ENCODE peak calls at places on chromosomes 4 and X, in four cellular contexts. O is K562, E is H1, X is GM12878. N is an unnamed sample.

GRCh38 chr4:141002323-141002805 is 130.9 kb downstream of the RNF150 start:
- DNase-seq in O (no peak), E (no peak), X (no peak), N (no peak)

GRCh38 chrX:55451990-55452824 is at the start of gene MAGEH1:
- DNase-seq in O (peak), E (peak), X (peak), N (peak)

GRCh38 chrX:42755820-42756219 is 22.1 kb downstream of the PPP1R2C start:
- DNase-seq in O (no peak), E (no peak), X (no peak), N (no peak)

GRCh38 chrX:120302434-120302833 is 8.8 kb downstream of the TMEM255A start:
- DNase-seq in O (no peak), E (no peak), X (peak), N (no peak)

GRCh38 chrX:80751456-80751855 is 58.2 kb downstream of the BRWD3 start:
- DNase-seq in O (no peak), E (no peak), X (no peak), N (no peak)

GRCh38 chrX:123450217-123450616 is 266.1 kb downstream of the GRIA3 start:
- DNase-seq in O (peak), E (no peak), X (no peak), N (peak)

GRCh38 chr4:89152972-89153371 is 41.6 kb downstream of the TIGD2 start:
- DNase-seq in O (no peak), E (no peak), X (no peak), N (no peak)

GRCh38 chrX:51332188-51332942 is at the start of gene NUDT10:
- DNase-seq in O (no peak), E (peak), X (no peak), N (no peak)

GRCh38 chr4:44978035-44978434 is 251.7 kb upstream of the GNPDA2 start:
- DNase-seq in O (no peak), E (no peak), X (no peak), N (no peak)

GRCh38 chrX:69153060-69153730 is 12.1 kb downstream of the PJA1 start:
- DNase-seq in O (no peak), E (no peak), X (no peak), N (peak)

GRCh38 chr4:60133414-60133813 is 1066.7 kb upstream of the ADGRL3 start:
- DNase-seq in O (no peak), E (no peak), X (no peak), N (no peak)

GRCh38 chrX:152024710-152025109 is 50.2 kb upstream of the GABRE start:
- DNase-seq in O (no peak), E (no peak), X (no peak), N (no peak)

GRCh38 chr4:6347511-6348045 is 77.9 kb downstream of the WFS1 start:
- DNase-seq in O (no peak), E (no peak), X (no peak), N (no peak)

DNA sequence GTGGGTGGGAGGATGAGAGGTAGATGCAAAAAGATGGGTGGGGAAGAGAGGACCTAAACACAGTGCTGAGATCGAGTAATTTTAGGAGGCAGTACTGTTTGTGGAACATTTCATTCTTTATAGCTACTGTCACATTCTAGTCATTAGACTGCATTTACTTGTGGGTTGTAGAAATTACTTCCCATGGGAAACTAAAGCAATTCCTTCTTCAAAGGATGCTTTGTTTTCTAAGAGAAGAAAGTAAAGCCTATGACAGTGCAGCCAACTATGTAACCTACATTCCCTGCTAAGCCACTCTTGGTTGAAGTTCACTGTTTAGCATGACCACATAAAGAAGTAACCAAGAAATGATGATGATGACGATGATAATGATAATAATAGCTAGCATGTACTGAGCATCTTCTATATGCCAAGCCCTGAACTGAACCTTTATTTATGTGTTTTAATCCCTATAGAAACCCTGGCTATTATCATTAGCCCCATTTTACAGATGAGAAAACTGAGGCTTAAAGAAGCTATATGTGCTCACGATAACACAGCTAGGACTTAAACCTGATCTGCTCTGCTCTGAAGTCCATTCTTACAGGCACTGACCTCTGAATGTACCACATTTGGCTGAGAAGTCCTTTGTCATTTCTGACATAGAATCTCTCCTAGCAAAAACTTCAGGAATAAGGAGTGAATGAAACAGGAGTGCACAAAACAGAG is 114.5 kb upstream of the KIT start:
- DNase-seq in O (no peak), E (no peak), X (no peak), N (no peak)
- TF ChIP-seq BRCA1 in O (no peak), E (no peak), X (no peak), N (no peak)

GRCh38 chr4:123465416-123465815 is 68.8 kb downstream of the SPRY1 start:
- DNase-seq in O (no peak), E (no peak), X (no peak), N (no peak)

GRCh38 chr4:123463869-123464268 is 67.3 kb downstream of the SPRY1 start:
- DNase-seq in O (no peak), E (no peak), X (no peak), N (no peak)

GRCh38 chr4:123466080-123466785 is 69.6 kb downstream of the SPRY1 start:
- DNase-seq in O (no peak), E (no peak), X (no peak), N (no peak)

GRCh38 chr4:123462007-123462406 is 65.4 kb downstream of the SPRY1 start:
- DNase-seq in O (no peak), E (no peak), X (no peak), N (peak)
- TF ChIP-seq BRCA1 in O (no peak), E (no peak), X (no peak), N (no peak)

GRCh38 chr4:74370912-74371311 is 6.0 kb downstream of the EREG start:
- DNase-seq in O (peak), E (no peak), X (no peak), N (peak)
- TF ChIP-seq BRCA1 in O (no peak), E (no peak), X (no peak), N (no peak)

DNA sequence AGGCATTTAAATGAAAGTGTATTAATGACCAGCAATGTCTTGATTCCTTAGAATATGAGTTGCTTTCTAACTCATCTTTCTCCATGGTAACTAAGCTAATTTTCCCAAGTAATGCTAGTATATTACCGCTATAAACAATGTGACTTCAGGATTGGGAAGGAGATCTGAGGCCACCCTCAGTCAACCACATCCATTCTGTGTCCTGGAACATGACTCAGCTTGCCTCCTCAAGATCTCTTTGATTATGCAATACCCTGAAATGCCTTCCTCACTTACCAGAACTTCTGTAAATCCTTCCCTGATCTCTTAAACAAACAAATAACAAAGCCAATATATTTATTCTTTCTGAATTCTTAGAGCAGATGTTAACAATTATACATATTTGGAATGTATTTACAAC is 1495.5 kb downstream of the PCDH18 start:
- DNase-seq in O (no peak), E (no peak), X (no peak), N (no peak)
- TF ChIP-seq BRCA1 in O (no peak), E (no peak), X (no peak), N (no peak)

GRCh38 chr4:77360451-77360850 is 203.4 kb downstream of the CCNG2 start:
- DNase-seq in O (no peak), E (no peak), X (no peak), N (no peak)

GRCh38 chr4:77355731-77356130 is 198.7 kb downstream of the CCNG2 start:
- DNase-seq in O (no peak), E (no peak), X (no peak), N (no peak)

GRCh38 chr4:77354550-77354949 is 197.5 kb downstream of the CCNG2 start:
- DNase-seq in O (no peak), E (no peak), X (no peak), N (no peak)

DNA sequence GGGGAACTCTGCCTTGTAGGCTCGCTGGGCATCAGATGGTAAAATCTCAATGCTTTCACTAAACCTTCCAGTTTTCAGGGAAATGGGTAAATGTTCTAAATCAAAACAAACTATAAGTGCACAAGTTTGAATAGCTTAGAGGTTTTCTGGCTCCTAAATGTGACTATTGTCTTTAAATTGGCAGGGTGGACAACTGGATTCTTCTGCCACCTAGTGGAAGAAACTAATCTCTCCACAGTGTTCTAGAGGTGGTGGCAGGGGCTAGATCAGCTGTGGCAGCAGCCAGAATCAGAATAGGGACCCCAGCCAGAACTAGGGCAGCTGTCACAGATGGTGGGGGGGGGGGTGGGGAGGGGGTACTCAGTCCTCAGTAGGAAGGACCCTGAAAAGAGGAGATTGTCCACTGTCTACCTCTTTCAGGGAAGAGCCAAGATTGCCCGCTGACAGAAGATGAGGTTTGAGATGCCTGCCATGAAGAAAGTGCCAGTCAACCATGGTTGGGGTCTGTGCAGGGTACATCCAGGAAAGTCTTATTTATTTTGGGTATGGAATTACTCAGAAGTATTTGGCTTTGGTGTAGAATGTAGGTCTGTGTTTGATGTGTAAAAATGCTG is 201.4 kb downstream of the CCNG2 start:
- DNase-seq in O (peak), E (no peak), X (no peak), N (peak)
- TF ChIP-seq BRCA1 in O (no peak), E (no peak), X (no peak), N (no peak)

N was measured in HepG2.